ENCODE peak calls at places on chromosomes 16 and 17, in nine cellular contexts. J is lung, D is kidney, E is testis, O is mesendoderm, I is tibial artery, T is heart left ventricle, H is body of pancreas, X is left ventricle myocardium inferior. Z is an unnamed sample. For H3K4me1, the result is how much of the 10 kb centered on the place peaks cover.

GRCh38 chr17:50118828-50119218 is 11.1 kb downstream of the SAMD14 start:
- DNase-seq in D (no peak), E (no peak), O (no peak), H (no peak), T (no peak), I (no peak), X (no peak), J (no peak), Z (no peak)

GRCh38 chr17:80899402-80900268 is 92.0 kb upstream of the CHMP6 start:
- DNase-seq in J (peak), X (no peak), T (no peak), E (no peak), H (peak), I (no peak), O (peak), D (peak), Z (peak)

GRCh38 chr16:13012591-13012990 is 111.2 kb downstream of the SHISA9 start:
- DNase-seq in H (no peak), J (no peak), D (no peak), O (peak), E (no peak), T (no peak), X (no peak), I (no peak), Z (no peak)

GRCh38 chr17:28698253-28698941 is 13.3 kb downstream of the PROCA1 start:
- DNase-seq in T (no peak), J (no peak), X (no peak), D (peak), E (no peak), H (no peak), O (no peak), I (no peak), Z (no peak)

GRCh38 chr17:68566145-68566738 is 34.9 kb downstream of the FAM20A start:
- DNase-seq in D (no peak), H (no peak), I (no peak), J (no peak), T (no peak), O (no peak), X (no peak), E (no peak), Z (no peak)

GRCh38 chr16:6019490-6019991 is 921.9 kb upstream of the EEF2KMT start:
- DNase-seq in H (no peak), X (no peak), T (no peak), J (no peak), O (peak), E (no peak), I (no peak), D (peak), Z (peak)

GRCh38 chr17:20300399-20301037 is 166.8 kb downstream of the LGALS9B start:
- DNase-seq in T (no peak), I (no peak), E (no peak), H (no peak), D (no peak), X (no peak), O (no peak), J (no peak), Z (no peak)

GRCh38 chr17:65560628-65561371 is 648 bp downstream of the AXIN2 start:
- DNase-seq in H (peak), T (peak), E (peak), D (peak), O (peak), I (peak), J (peak), X (peak), Z (peak)

GRCh38 chr17:64964796-64965195 is 45.5 kb upstream of the LRRC37A3 start:
- DNase-seq in O (no peak), I (no peak), D (no peak), X (no peak), E (no peak), H (no peak), J (no peak), T (no peak), Z (no peak)

GRCh38 chr16:586047-586644 is 3.7 kb upstream of the RAB40C start:
- DNase-seq in O (no peak), I (no peak), E (no peak), T (peak), D (no peak), J (no peak), H (no peak), X (no peak), Z (no peak)

GRCh38 chr17:72422505-72423285 is 301.9 kb downstream of the SOX9 start:
- DNase-seq in T (peak), X (peak), I (peak), O (peak), J (peak), H (peak), E (no peak), D (peak), Z (peak)

GRCh38 chr17:37830151-37830993 is 85.5 kb upstream of the HNF1B start:
- DNase-seq in X (no peak), E (no peak), T (no peak), H (no peak), J (no peak), I (no peak), D (no peak), O (no peak), Z (no peak)

GRCh38 chr17:27530791-27531391 is 74.6 kb downstream of the KSR1 start:
- DNase-seq in J (peak), O (no peak), E (no peak), H (peak), T (no peak), X (no peak), I (peak), D (no peak), Z (no peak)

GRCh38 chr17:31248986-31249385 is 48.1 kb downstream of the OMG start:
- DNase-seq in I (no peak), X (no peak), O (no peak), J (no peak), E (no peak), D (no peak), T (no peak), H (no peak), Z (no peak)

GRCh38 chr17:83071966-83072562 is 7.3 kb upstream of the METRNL start:
- DNase-seq in H (no peak), D (no peak), T (no peak), E (no peak), X (no peak), J (no peak), I (no peak), O (no peak), Z (peak)

GRCh38 chr17:57721967-57722703 is 23.0 kb downstream of the CCDC182 start:
- DNase-seq in O (no peak), E (no peak), H (no peak), D (no peak), X (no peak), I (peak), J (no peak), T (no peak), Z (no peak)

GRCh38 chr16:86942469-86943175 is 364.3 kb downstream of the FOXL1 start:
- DNase-seq in E (no peak), H (no peak), X (no peak), O (no peak), T (no peak), J (no peak), I (no peak), D (peak), Z (no peak)

GRCh38 chr16:81838794-81839193 is 59.7 kb downstream of the PLCG2 start:
- DNase-seq in H (no peak), J (no peak), O (no peak), T (no peak), I (no peak), E (no peak), D (no peak), X (no peak), Z (no peak)

GRCh38 chr17:7363311-7363710 is 8.4 kb downstream of the TMEM95 start:
- DNase-seq in J (no peak), D (peak), O (no peak), T (no peak), I (no peak), X (no peak), H (no peak), E (no peak), Z (peak)

GRCh38 chr17:9350083-9350482 is 225.5 kb downstream of the STX8 start:
- DNase-seq in H (no peak), I (no peak), E (no peak), J (no peak), T (no peak), X (no peak), O (no peak), D (no peak), Z (no peak)

GRCh38 chr16:57530531-57531252 is 5.7 kb downstream of the CCDC102A start:
- DNase-seq in D (peak), H (no peak), I (peak), J (no peak), X (no peak), T (peak), O (no peak), E (peak), Z (no peak)

GRCh38 chr16:74268372-74268782 is 28.2 kb upstream of the PSMD7 start:
- DNase-seq in E (no peak), T (no peak), I (no peak), J (no peak), H (peak), D (no peak), O (no peak), X (no peak), Z (no peak)

GRCh38 chr17:74235040-74235581 is 21.7 kb downstream of the TTYH2 start:
- DNase-seq in X (no peak), E (peak), O (no peak), T (no peak), D (no peak), J (no peak), H (no peak), I (no peak), Z (peak)

GRCh38 chr16:20674684-20675487 is 22.6 kb downstream of the ACSM1 start:
- DNase-seq in I (no peak), E (peak), D (no peak), H (peak), J (no peak), T (no peak), X (no peak), O (peak), Z (peak)

GRCh38 chr17:35313875-35314409 is 59.5 kb downstream of the SLFN11 start:
- DNase-seq in H (no peak), D (peak), O (peak), I (peak), T (peak), J (no peak), E (no peak), X (peak), Z (peak)

GRCh38 chr16:71360378-71360777 is 1.9 kb downstream of the CALB2 start:
- DNase-seq in I (no peak), H (no peak), D (no peak), O (peak), E (peak), T (no peak), X (no peak), J (no peak), Z (no peak)

DNA sequence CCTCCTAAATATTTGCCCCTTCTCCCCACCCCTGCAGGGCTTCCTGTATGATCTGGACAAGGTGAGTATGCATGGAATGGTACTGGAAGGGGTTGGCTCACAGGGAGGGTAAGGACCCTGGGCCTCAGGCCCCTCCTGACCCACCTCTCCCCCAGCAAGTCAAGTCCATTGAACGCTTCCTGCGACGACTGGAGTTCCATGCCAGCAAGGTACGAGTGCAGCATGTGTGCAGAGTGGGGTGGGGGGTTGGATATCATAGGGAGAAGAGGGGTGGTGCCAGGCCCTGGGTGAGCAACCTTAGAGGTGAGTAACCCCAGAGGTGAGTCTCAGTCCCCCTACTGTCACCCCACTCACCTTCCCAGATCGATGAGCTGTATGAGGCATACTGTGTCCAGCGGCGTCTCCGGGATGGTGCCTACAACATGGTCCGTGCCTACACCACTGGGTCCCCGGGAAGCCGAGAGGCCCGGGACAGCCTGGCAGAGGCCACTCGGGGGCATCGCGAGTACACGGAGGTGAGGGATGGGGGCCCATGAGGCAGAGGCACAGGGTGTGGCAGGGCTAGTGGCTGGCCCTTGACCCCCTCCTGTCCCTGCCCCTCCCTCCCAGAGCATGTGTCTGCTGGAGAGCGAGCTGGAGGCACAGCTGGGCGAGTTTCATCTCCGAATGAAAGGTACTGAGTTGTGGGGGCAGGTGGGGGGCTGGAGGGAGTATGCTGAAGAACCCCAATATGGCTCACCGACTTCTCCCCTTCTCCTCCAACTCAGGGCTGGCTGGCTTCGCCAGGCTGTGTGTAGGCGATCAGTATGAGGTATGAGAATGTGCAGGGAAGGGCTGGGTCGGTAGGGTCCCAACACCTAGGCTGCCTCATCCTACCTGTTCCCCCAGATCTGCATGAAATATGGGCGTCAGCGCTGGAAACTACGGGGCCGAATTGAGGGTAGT is 11.3 kb downstream of the RIPOR1 start:
- DNase-seq in J (no peak), E (no peak), H (no peak), O (no peak), I (no peak), X (no peak), D (peak), T (no peak), Z (no peak)
- H3K4me3 ChIP-seq in J (no peak), E (no peak), H (no peak), O (no peak), I (no peak), X (peak), D (no peak), T (no peak), Z (no peak)

GRCh38 chr16:85126383-85126730 is 14.1 kb upstream of the CIBAR2 start:
- DNase-seq in I (no peak), X (no peak), J (no peak), O (no peak), H (peak), D (no peak), E (no peak), T (no peak), Z (no peak)

GRCh38 chr16:85126731-85127662 is 14.7 kb upstream of the CIBAR2 start:
- DNase-seq in E (no peak), O (peak), J (no peak), X (no peak), T (no peak), H (peak), I (peak), D (no peak), Z (no peak)

GRCh38 chr16:85123891-85124635 is 11.8 kb upstream of the CIBAR2 start:
- DNase-seq in H (peak), D (peak), O (peak), T (peak), J (peak), X (peak), E (peak), I (peak), Z (peak)

GRCh38 chr16:85124636-85125346 is 12.5 kb upstream of the CIBAR2 start:
- DNase-seq in D (no peak), I (no peak), T (no peak), X (no peak), O (no peak), H (no peak), E (no peak), J (no peak), Z (no peak)

GRCh38 chr16:85125570-85126382 is 13.5 kb upstream of the CIBAR2 start:
- DNase-seq in O (no peak), J (no peak), I (no peak), X (peak), H (peak), D (no peak), T (peak), E (no peak), Z (peak)
- H3K4me1 ChIP-seq in O (under half), J (under half), I (under half), X (half or more), H (under half), D (under half), T (under half), E (under half), Z (under half)

GRCh38 chr16:31112711-31113419 is 4.6 kb upstream of the KAT8 start:
- DNase-seq in T (no peak), D (no peak), E (no peak), I (no peak), X (no peak), O (no peak), H (no peak), J (no peak), Z (no peak)
- H3K4me3 ChIP-seq in T (no peak), D (no peak), E (no peak), I (no peak), X (no peak), O (no peak), H (no peak), J (no peak), Z (no peak)

DNA sequence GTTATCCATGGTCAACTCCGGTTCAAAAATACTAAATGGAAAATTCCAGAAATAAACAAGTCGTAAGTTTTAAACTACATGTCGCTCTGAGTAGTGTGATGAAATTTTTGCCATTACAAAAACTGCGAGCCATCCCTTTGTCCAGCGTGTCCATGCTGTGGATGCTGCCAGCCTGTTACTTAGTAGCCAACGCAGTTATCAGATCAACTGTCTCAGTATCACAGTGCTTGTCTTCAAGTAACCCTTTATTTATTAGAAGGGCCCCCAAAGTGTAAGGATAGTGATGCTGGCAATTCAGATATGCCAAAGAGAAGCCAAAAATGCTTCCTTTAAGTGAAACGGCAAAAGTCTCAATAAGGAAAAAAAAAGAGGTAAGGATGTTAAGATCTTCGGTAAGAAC is 23.9 kb downstream of the SNN start:
- DNase-seq in J (no peak), H (no peak), E (no peak), I (no peak), T (no peak), X (no peak), D (no peak), O (no peak), Z (no peak)
- H3K4me1 ChIP-seq in J (under half), H (under half), E (under half), I (under half), T (under half), X (under half), D (under half), O (under half), Z (under half)

GRCh38 chr17:77742579-77742978 is 215.9 kb upstream of the TNRC6C start:
- DNase-seq in D (no peak), J (no peak), E (no peak), T (no peak), H (no peak), I (peak), O (peak), X (no peak), Z (no peak)

GRCh38 chr17:77744268-77744988 is 214.1 kb upstream of the TNRC6C start:
- DNase-seq in E (peak), D (no peak), X (peak), H (peak), T (peak), I (peak), J (no peak), O (no peak), Z (no peak)

GRCh38 chr17:77738666-77739531 is 219.6 kb upstream of the TNRC6C start:
- DNase-seq in O (no peak), D (no peak), E (peak), I (peak), X (peak), J (no peak), T (peak), H (no peak), Z (peak)

GRCh38 chr17:77740481-77740880 is 218.0 kb upstream of the TNRC6C start:
- DNase-seq in T (no peak), I (peak), D (no peak), X (no peak), J (no peak), E (no peak), H (no peak), O (no peak), Z (no peak)

GRCh38 chr17:77741109-77741508 is 217.4 kb upstream of the TNRC6C start:
- DNase-seq in I (peak), J (no peak), T (no peak), D (no peak), O (peak), E (peak), H (no peak), X (no peak), Z (no peak)
- H3K4me3 ChIP-seq in I (no peak), J (no peak), T (no peak), D (no peak), O (no peak), E (no peak), H (no peak), X (no peak), Z (no peak)

Z was measured in right cardiac atrium.